ENCODE peak calls at places on chromosomes 5 and 9, in nine cellular contexts. Z is lung, S is HCT116, Y is H1, A is tibial nerve, E is HAP-1, H is small intestine, V is heart right ventricle, T is Panc1. X is an unnamed sample.
A peak's percentile ranks its signal among the peaks of the same experiment; 100 is the strongest.

GRCh38 chr5:59683311-59683710 is 210.2 kb downstream of the PDE4D start:
- DNase-seq in H (no peak), S (no peak), E (no peak), Y (no peak), A (no peak), Z (no peak), T (no peak), V (no peak), X (no peak)

GRCh38 chr9:68704804-68705635 is at the start of gene PIP5K1B:
- DNase-seq in Z (peak; percentile 87), S (no peak), V (peak; percentile 66), Y (no peak), A (no peak), T (no peak), H (peak; percentile 89), E (peak; percentile 73), X (peak; percentile 43)

GRCh38 chr9:82621446-82621845 is 441.5 kb downstream of the RASEF start:
- DNase-seq in A (no peak), Y (no peak), S (no peak), Z (no peak), H (no peak), V (no peak), T (no peak), E (no peak), X (no peak)

GRCh38 chr9:4667681-4668080 is 1.4 kb upstream of the SPATA6L start:
- DNase-seq in S (no peak), Z (no peak), A (no peak), V (no peak), T (no peak), Y (no peak), E (no peak), H (no peak), X (no peak)

GRCh38 chr5:107224272-107224671 is 446.5 kb downstream of the EFNA5 start:
- DNase-seq in T (no peak), A (no peak), V (no peak), E (no peak), Z (no peak), S (no peak), H (no peak), Y (no peak), X (no peak)

GRCh38 chr5:83715316-83716060 is 5.2 kb downstream of the HAPLN1 start:
- DNase-seq in A (no peak), S (no peak), V (no peak), E (no peak), H (no peak), Y (no peak), T (no peak), Z (no peak), X (no peak)

GRCh38 chr5:114055810-114056476 is 305.9 kb upstream of the KCNN2 start:
- DNase-seq in Y (no peak), S (no peak), E (no peak), T (no peak), A (no peak), Z (no peak), H (no peak), V (peak; percentile 38), X (no peak)

GRCh38 chr9:116264361-116264760 is 110.8 kb downstream of the PAPPA start:
- DNase-seq in E (no peak), H (no peak), Y (no peak), S (no peak), V (no peak), Z (no peak), A (no peak), T (no peak), X (no peak)

GRCh38 chr5:140965905-140966292 is 377 bp upstream of the PCDHAC2 start:
- DNase-seq in E (peak; percentile 23), V (no peak), S (no peak), A (no peak), Z (no peak), H (no peak), Y (no peak), T (no peak), X (no peak)

GRCh38 chr5:169094586-169095409 is 206.1 kb downstream of the SLIT3 start:
- DNase-seq in Z (no peak), H (no peak), E (no peak), Y (no peak), T (no peak), V (no peak), A (no peak), S (no peak), X (no peak)

GRCh38 chr9:111456536-111456935 is 27.6 kb downstream of the ECPAS start:
- DNase-seq in S (no peak), H (no peak), A (no peak), E (no peak), Z (no peak), Y (no peak), T (no peak), V (no peak), X (no peak)

DNA sequence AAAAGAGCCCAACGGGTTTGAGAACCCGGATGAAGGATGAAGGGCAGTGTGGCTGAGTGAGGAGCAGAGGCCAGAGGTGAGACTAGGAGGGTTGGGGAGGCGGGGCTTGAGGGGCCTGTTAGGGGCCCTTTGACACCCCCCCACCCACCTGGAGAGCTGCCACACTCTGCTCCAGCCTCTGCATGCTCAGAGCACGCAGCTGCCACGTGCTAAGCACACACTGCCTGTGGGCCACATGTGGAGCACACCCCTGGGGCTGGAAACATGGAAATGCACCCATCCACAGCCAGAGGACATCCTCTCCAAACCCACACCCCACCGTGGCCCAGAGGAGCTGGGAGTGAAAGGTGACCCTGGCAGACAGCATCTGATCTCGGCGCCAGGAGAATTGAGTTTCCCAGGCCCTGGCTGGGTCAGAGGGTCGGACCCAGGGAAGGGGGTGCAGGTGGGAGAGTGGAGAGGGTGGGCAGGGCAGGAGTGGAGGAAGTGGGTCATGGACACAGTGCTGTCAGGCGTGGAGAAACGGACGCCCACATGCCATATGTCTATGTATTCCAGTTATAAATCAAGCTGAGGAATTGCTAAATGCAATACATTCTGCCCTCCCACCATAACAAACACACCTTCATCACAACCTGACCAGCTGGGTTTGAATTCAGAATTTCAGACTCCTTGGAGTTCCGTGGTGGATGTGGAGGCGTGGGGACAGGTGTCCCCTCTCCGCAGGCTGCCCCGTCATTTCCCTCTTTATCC is 5.9 kb downstream of the DNM1 start:
- DNase-seq in S (no peak), V (no peak), E (no peak), Z (no peak), A (no peak), H (no peak), T (no peak), Y (no peak), X (no peak)
- H3K4me1 ChIP-seq in S (peaks cover 24% of the 10 kb centered on the region), V (peaks cover 2% of the 10 kb centered on the region), E (peaks cover 5% of the 10 kb centered on the region), Z (no peaks in the 10 kb centered on the region), A (peaks cover 4% of the 10 kb centered on the region), H (peaks cover 5% of the 10 kb centered on the region), T (no peaks in the 10 kb centered on the region), Y (peaks cover 3% of the 10 kb centered on the region), X (peaks cover 4% of the 10 kb centered on the region)

DNA sequence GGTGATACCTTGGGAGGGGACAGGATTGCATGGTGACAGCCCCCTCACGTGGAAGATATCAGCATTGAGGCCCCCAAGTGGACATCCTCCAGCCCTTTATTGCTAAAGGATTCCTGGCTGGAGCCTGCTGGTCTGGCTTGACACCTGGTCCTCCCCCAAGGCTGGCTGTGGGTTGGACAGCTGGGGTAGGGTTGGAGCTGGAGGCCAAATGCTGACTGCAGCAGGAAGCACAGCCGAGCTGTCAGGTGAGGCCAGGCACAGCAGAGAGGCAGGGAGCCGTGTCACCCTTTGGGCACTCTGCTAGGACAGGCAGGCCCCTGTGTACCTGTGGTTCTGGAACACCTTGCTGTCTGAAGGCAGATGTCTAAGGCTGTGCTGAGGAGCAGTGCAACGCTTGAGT is 2.2 kb downstream of the CACFD1 start:
- DNase-seq in Y (no peak), E (no peak), T (no peak), Z (no peak), V (no peak), H (no peak), A (no peak), S (no peak), X (no peak)
- H3K4me1 ChIP-seq in Y (peaks cover 2% of the 10 kb centered on the region), E (peaks cover 5% of the 10 kb centered on the region), T (peaks cover 19% of the 10 kb centered on the region), Z (no peaks in the 10 kb centered on the region), V (peaks cover 16% of the 10 kb centered on the region), H (no peaks in the 10 kb centered on the region), A (peaks cover 15% of the 10 kb centered on the region), S (peaks cover 17% of the 10 kb centered on the region), X (peaks cover 6% of the 10 kb centered on the region)

GRCh38 chr9:749712-750111 is 91.8 kb upstream of the DMRT1 start:
- DNase-seq in T (no peak), S (no peak), A (no peak), V (no peak), Z (no peak), Y (no peak), E (no peak), H (peak; percentile 46), X (no peak)

GRCh38 chr9:747567-747966 is 93.9 kb upstream of the DMRT1 start:
- DNase-seq in Y (no peak), H (peak; percentile 13), Z (no peak), T (no peak), V (no peak), A (no peak), S (no peak), E (no peak), X (no peak)

GRCh38 chr9:750264-750967 is 91.1 kb upstream of the DMRT1 start:
- DNase-seq in Z (no peak), E (no peak), H (no peak), Y (no peak), A (no peak), S (no peak), T (no peak), V (no peak), X (no peak)

GRCh38 chr9:746661-747434 is 94.6 kb upstream of the DMRT1 start:
- DNase-seq in T (no peak), A (no peak), S (no peak), Y (no peak), E (no peak), V (no peak), Z (no peak), H (no peak), X (no peak)

GRCh38 chr9:748861-749497 is 92.5 kb upstream of the DMRT1 start:
- DNase-seq in Y (no peak), E (no peak), S (no peak), V (no peak), H (no peak), A (no peak), T (no peak), Z (no peak), X (no peak)
- H3K4me1 ChIP-seq in Y (no peaks in the 10 kb centered on the region), E (peaks cover 8% of the 10 kb centered on the region), S (peaks cover 14% of the 10 kb centered on the region), V (peaks cover 42% of the 10 kb centered on the region), H (peaks cover 2% of the 10 kb centered on the region), A (peaks cover 10% of the 10 kb centered on the region), T (no peaks in the 10 kb centered on the region), Z (peaks cover 8% of the 10 kb centered on the region), X (peaks cover 23% of the 10 kb centered on the region)

DNA sequence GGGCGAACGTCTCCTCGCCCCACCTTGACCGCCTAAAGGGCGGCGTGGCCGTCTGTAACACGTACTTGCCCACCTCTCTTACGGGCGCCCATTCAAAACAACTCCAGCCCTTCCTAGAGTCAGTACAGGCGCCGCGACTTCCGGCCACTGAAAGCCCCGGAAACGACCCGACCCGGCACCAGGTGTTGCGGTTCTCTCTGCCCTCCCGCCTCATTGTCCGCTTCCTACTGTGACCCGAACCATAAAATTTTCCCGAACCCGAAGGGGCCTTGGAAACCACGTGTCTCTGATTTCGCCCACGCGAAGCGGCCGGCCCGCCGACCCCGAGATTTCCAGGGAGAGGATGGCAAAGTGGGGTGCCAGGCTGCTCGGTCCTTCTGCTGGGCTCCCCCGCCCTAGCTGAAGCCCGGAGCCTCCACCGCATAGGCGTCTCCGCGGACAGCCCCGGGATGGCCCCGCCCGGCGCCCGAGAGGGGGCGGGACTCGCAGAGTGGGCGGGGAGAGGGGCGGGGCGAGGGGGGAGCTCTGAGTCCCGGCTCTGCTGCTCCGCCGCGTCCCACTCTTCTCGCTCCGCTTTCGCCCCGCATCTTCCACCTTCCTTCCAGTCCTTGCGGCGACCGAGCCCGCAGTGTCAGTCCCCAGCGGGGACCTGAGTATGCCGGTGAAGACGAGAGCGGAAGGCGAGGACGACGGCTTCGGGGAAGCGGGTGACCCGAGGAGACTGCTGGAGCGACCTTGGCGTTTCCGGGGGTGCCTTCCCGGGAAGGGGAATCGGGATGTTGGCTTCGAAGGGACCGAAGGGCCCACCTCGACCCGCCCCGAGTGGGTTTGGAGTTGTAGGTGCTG is 684 bp upstream of the PTGES2 start:
- DNase-seq in E (peak; percentile 89), T (peak; percentile 50), Z (peak; percentile 82), H (peak; percentile 91), V (peak; percentile 88), A (peak; percentile 79), S (peak; percentile 90), Y (no peak), X (peak; percentile 77)
- H3K4me1 ChIP-seq in E (peaks cover 6% of the 10 kb centered on the region), T (peaks cover 3% of the 10 kb centered on the region), Z (no peaks in the 10 kb centered on the region), H (peaks cover 7% of the 10 kb centered on the region), V (peaks cover 31% of the 10 kb centered on the region), A (peaks cover 25% of the 10 kb centered on the region), S (peaks cover 31% of the 10 kb centered on the region), Y (no peaks in the 10 kb centered on the region), X (peaks cover 13% of the 10 kb centered on the region)